ENCODE peak calls at places on chromosomes 6 and 20, in six cellular contexts. V, N, R, Q, L and J are unnamed samples.

GRCh38 chr6:148612043-148612442 is 134.8 kb upstream of the UST start:
- DNase-seq in Q (no peak), R (no peak), L (peak), V (peak), N (no peak), J (no peak)

GRCh38 chr20:37161830-37162549 is 17.1 kb upstream of the RPN2 start:
- DNase-seq in L (no peak), V (no peak), R (no peak), N (no peak), Q (no peak), J (peak)

GRCh38 chr20:2585811-2586210 is 49.4 kb downstream of the TMC2 start:
- DNase-seq in R (no peak), N (peak), L (peak), V (peak), Q (peak), J (peak)

GRCh38 chr6:109082178-109082577 is 12.5 kb downstream of the SESN1 start:
- DNase-seq in V (no peak), Q (peak), N (no peak), L (peak), R (no peak), J (peak)

GRCh38 chr6:170178561-170179477 is 112.1 kb downstream of the DLL1 start:
- DNase-seq in V (peak), Q (peak), L (peak), R (peak), N (peak), J (peak)

GRCh38 chr6:107704377-107705013 is 119.6 kb downstream of the SCML4 start:
- DNase-seq in V (peak), Q (no peak), N (no peak), R (no peak), L (peak), J (peak)

GRCh38 chr6:167140589-167141474 is 16.9 kb downstream of the GPR31 start:
- DNase-seq in R (no peak), Q (no peak), V (no peak), L (no peak), N (no peak), J (no peak)

GRCh38 chr6:116088946-116089345 is 11.7 kb upstream of the NT5DC1 start:
- DNase-seq in N (no peak), R (no peak), V (no peak), L (peak), Q (no peak), J (no peak)

GRCh38 chr6:168706471-168707177 is 265.6 kb downstream of the SMOC2 start:
- DNase-seq in Q (no peak), V (no peak), N (no peak), R (no peak), L (no peak), J (no peak)

GRCh38 chr6:52363222-52363867 is 1.4 kb downstream of the PAQR8 start:
- DNase-seq in V (no peak), Q (no peak), R (peak), L (peak), N (no peak), J (peak)

GRCh38 chr6:36463686-36464085 is 20.9 kb downstream of the KCTD20 start:
- DNase-seq in Q (no peak), N (no peak), L (peak), R (no peak), V (peak), J (peak)

GRCh38 chr6:34104186-34104585 is 41.7 kb downstream of the GRM4 start:
- DNase-seq in R (no peak), Q (no peak), N (no peak), V (no peak), L (no peak), J (no peak)

GRCh38 chr6:6969761-6970223 is 138.0 kb upstream of the RREB1 start:
- DNase-seq in L (no peak), N (no peak), R (peak), Q (peak), V (no peak), J (no peak)

GRCh38 chr6:43797919-43798318 is 27.9 kb downstream of the VEGFA start:
- DNase-seq in V (no peak), N (no peak), Q (no peak), R (no peak), L (no peak), J (no peak)

GRCh38 chr20:41365785-41366545 is 653 bp downstream of the EMILIN3 start:
- DNase-seq in L (no peak), N (no peak), R (no peak), V (no peak), Q (no peak), J (peak)

GRCh38 chr6:165829376-165829775 is 166.3 kb upstream of the PDE10A start:
- DNase-seq in L (no peak), Q (no peak), N (no peak), R (no peak), V (no peak), J (no peak)

GRCh38 chr6:40845588-40845987 is 193.4 kb downstream of the UNC5CL start:
- DNase-seq in Q (peak), V (peak), L (peak), R (peak), N (no peak), J (peak)

GRCh38 chr6:157615411-157615763 is 207.7 kb upstream of the SNX9 start:
- DNase-seq in Q (no peak), N (no peak), R (peak), V (peak), L (no peak), J (no peak)
- TF ChIP-seq CTCF in Q (no peak), N (no peak), R (no peak), V (no peak), L (no peak), J (no peak)

GRCh38 chr6:125749864-125750691 is 646 bp downstream of the HEY2 start:
- DNase-seq in L (peak), R (peak), Q (no peak), N (no peak), V (no peak), J (no peak)

GRCh38 chr6:125750692-125751333 is 1.4 kb downstream of the HEY2 start:
- DNase-seq in L (no peak), V (no peak), Q (no peak), N (no peak), R (no peak), J (no peak)

GRCh38 chr6:125752773-125753172 is 3.3 kb downstream of the HEY2 start:
- DNase-seq in N (no peak), Q (no peak), L (no peak), V (no peak), R (no peak), J (no peak)

GRCh38 chr6:125753218-125753936 is 3.9 kb downstream of the HEY2 start:
- DNase-seq in R (no peak), V (peak), Q (no peak), L (peak), N (no peak), J (no peak)

DNA sequence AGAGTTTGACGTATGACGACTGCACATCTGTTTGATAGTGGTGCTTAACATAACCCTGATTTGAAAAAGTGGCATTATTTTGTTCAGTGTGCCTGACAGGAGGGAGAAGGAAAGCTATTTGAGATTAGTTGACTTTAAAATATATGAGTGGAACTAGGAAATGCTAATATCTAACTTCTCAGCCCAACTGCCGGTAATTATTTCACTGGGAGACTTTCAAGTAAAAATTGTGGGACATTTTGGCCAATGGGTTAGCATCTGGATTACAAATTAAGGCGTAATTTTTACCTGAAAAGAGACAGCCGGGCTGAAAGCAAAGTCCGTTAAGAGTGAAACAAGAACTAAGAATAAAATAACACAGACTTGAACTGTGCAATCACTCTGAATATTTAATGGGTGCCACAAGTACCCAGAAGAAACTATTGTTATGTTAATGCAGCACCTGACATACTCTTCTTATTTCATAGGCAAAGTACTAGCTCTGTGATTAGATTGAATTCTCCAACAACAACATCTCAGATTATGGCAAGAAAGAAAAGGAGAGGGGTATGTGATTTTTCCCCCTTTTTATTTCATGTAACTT is 2.0 kb downstream of the HEY2 start:
- DNase-seq in Q (no peak), R (no peak), N (no peak), L (no peak), V (no peak), J (no peak)
- H3K4me3 ChIP-seq in Q (no peak), R (no peak), N (no peak), L (no peak), V (no peak), J (no peak)

GRCh38 chr20:58636983-58637421 is 14.1 kb upstream of the STX16 start:
- DNase-seq in L (no peak), N (no peak), Q (no peak), V (no peak), R (no peak), J (no peak)
- TF ChIP-seq CTCF in L (peak), N (no peak), Q (peak), V (peak), R (no peak), J (no peak)

GRCh38 chr20:25198663-25199363 is 3.3 kb downstream of the ENTPD6 start:
- DNase-seq in Q (no peak), R (no peak), L (peak), N (no peak), V (no peak), J (peak)
- H3K4me3 ChIP-seq in Q (no peak), R (no peak), L (no peak), N (no peak), V (no peak), J (no peak)

GRCh38 chr6:54361188-54361587 is 52.9 kb downstream of the TINAG start:
- DNase-seq in N (no peak), R (no peak), V (no peak), Q (peak), L (no peak), J (no peak)
- TF ChIP-seq CTCF in N (no peak), R (no peak), V (no peak), Q (no peak), L (no peak), J (no peak)

GRCh38 chr20:34256629-34257124 is 15.5 kb downstream of the ASIP start:
- DNase-seq in V (no peak), Q (no peak), R (no peak), N (no peak), L (no peak), J (no peak)
- H3K4me3 ChIP-seq in V (no peak), Q (no peak), R (no peak), N (no peak), L (no peak), J (no peak)

DNA sequence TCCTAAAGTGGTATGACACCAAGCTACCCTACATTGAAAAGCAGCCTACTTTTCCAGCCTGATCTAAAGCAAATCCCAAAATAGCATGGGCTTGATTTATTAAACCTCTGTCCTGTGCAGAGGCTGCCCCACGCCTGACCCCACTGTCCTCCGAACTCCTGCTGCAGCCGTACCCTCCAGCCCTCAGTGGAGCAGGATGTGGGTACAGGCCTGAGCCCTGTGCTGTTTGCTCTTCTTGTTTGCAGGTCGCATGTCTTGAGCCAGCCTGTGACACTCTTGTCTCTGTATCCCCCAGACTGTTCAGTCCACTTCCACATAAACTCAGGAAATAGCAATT is 61.2 kb downstream of the RPP40 start:
- DNase-seq in L (no peak), R (no peak), Q (no peak), V (no peak), N (no peak), J (no peak)
- TF ChIP-seq CTCF in L (no peak), R (no peak), Q (no peak), V (no peak), N (no peak), J (no peak)